ENCODE peak calls at places on chromosome 12, in seven cellular contexts. V, D, Z, C, T, B and X are unnamed samples.

GRCh38 chr12:32558941-32559340 is 120.2 kb upstream of the DNM1L start:
- DNase-seq in T (no peak), V (no peak), B (no peak), C (no peak), D (no peak), Z (no peak), X (no peak)

GRCh38 chr12:123444396-123445026 is 8.0 kb upstream of the RILPL2 start:
- DNase-seq in T (no peak), C (no peak), B (no peak), Z (no peak), V (no peak), D (no peak), X (no peak)

GRCh38 chr12:57143454-57143853 is 4.0 kb downstream of the LRP1-AS start:
- DNase-seq in B (no peak), C (peak; percentile 37), D (no peak), V (no peak), Z (no peak), T (no peak), X (no peak)

GRCh38 chr12:102407776-102408486 is 72.4 kb downstream of the IGF1 start:
- DNase-seq in V (no peak), D (no peak), T (no peak), Z (no peak), B (no peak), C (no peak), X (no peak)

GRCh38 chr12:52075409-52075724 is 4.1 kb upstream of the SMIM41 start:
- DNase-seq in D (peak; percentile 56), B (no peak), Z (no peak), C (no peak), V (no peak), T (no peak), X (no peak)

GRCh38 chr12:93484315-93484981 is 17.1 kb downstream of the MRPL42 start:
- DNase-seq in B (no peak), D (no peak), T (no peak), V (no peak), C (no peak), Z (no peak), X (no peak)

GRCh38 chr12:112992541-112993398 is 14.5 kb downstream of the OAS2 start:
- DNase-seq in D (peak; percentile 12), T (peak; percentile 50), B (peak; percentile 55), C (peak; percentile 55), Z (peak; percentile 43), V (peak; percentile 57), X (peak; percentile 47)

GRCh38 chr12:95402096-95402495 is 71.9 kb upstream of the METAP2 start:
- DNase-seq in D (no peak), B (no peak), Z (no peak), C (no peak), T (no peak), V (no peak), X (no peak)

GRCh38 chr12:13340149-13340548 is 143.6 kb downstream of the EMP1 start:
- DNase-seq in B (no peak), V (no peak), T (no peak), D (no peak), Z (no peak), C (no peak), X (no peak)

GRCh38 chr12:89140580-89141236 is 211.6 kb downstream of the DUSP6 start:
- DNase-seq in B (no peak), C (peak; percentile 71), D (no peak), T (no peak), V (no peak), Z (no peak), X (no peak)

GRCh38 chr12:52867636-52868035 is 18.8 kb upstream of the KRT78 start:
- DNase-seq in Z (no peak), T (no peak), V (no peak), C (peak; percentile 84), B (no peak), D (peak; percentile 70), X (no peak)

GRCh38 chr12:121017966-121018491 is 1.7 kb upstream of the C12orf43 start:
- DNase-seq in C (no peak), T (no peak), V (no peak), B (no peak), Z (no peak), D (no peak), X (no peak)